ENCODE peak calls at places on chromosome 15, in nine cellular contexts. One of them, this sample, is unnamed.

GRCh38 chr15:45363334-45363733 is 15.0 kb downstream of the GATM start:
- DNase-seq in GM23248: no peak
- DNase-seq in choroid plexus epithelial cell: no peak
- DNase-seq in stomach: no peak
- DNase-seq in cardiac fibroblast: no peak
- DNase-seq in H7: no peak
- DNase-seq in heart right ventricle: no peak
- DNase-seq in Caco-2: no peak
- DNase-seq in PC-3: no peak
- DNase-seq in this sample: no peak

GRCh38 chr15:55194246-55194645 is 2.5 kb downstream of the RSL24D1 start:
- DNase-seq in Caco-2: no peak
- DNase-seq in PC-3: no peak
- DNase-seq in stomach: no peak
- DNase-seq in H7: no peak
- DNase-seq in cardiac fibroblast: no peak
- DNase-seq in heart right ventricle: no peak
- DNase-seq in GM23248: no peak
- DNase-seq in choroid plexus epithelial cell: peak; percentile 5
- DNase-seq in this sample: peak; percentile 5

GRCh38 chr15:81021321-81021720 is 20.6 kb downstream of the TLNRD1 start:
- DNase-seq in GM23248: no peak
- DNase-seq in Caco-2: no peak
- DNase-seq in stomach: no peak
- DNase-seq in H7: no peak
- DNase-seq in PC-3: no peak
- DNase-seq in cardiac fibroblast: no peak
- DNase-seq in choroid plexus epithelial cell: no peak
- DNase-seq in heart right ventricle: no peak
- DNase-seq in this sample: no peak

GRCh38 chr15:79474252-79474651 is 42.1 kb downstream of the MINAR1 start:
- DNase-seq in PC-3: no peak
- DNase-seq in heart right ventricle: no peak
- DNase-seq in cardiac fibroblast: peak; percentile 14
- DNase-seq in H7: no peak
- DNase-seq in GM23248: peak; percentile 74
- DNase-seq in stomach: no peak
- DNase-seq in choroid plexus epithelial cell: peak; percentile 4
- DNase-seq in Caco-2: no peak
- DNase-seq in this sample: peak; percentile 40

GRCh38 chr15:38189651-38190280 is 62.9 kb upstream of the SPRED1 start:
- DNase-seq in choroid plexus epithelial cell: peak; percentile 16
- DNase-seq in H7: no peak
- DNase-seq in PC-3: no peak
- DNase-seq in GM23248: peak; percentile 13
- DNase-seq in Caco-2: no peak
- DNase-seq in cardiac fibroblast: no peak
- DNase-seq in stomach: no peak
- DNase-seq in heart right ventricle: no peak
- DNase-seq in this sample: peak; percentile 21

GRCh38 chr15:29126821-29127461 is 142.7 kb downstream of the NSMCE3 start:
- DNase-seq in PC-3: no peak
- DNase-seq in cardiac fibroblast: no peak
- DNase-seq in GM23248: no peak
- DNase-seq in choroid plexus epithelial cell: no peak
- DNase-seq in stomach: no peak
- DNase-seq in Caco-2: no peak
- DNase-seq in H7: peak; percentile 84
- DNase-seq in heart right ventricle: no peak
- DNase-seq in this sample: no peak

GRCh38 chr15:88234711-88235110 is 21.8 kb downstream of the NTRK3 start:
- DNase-seq in GM23248: no peak
- DNase-seq in stomach: no peak
- DNase-seq in heart right ventricle: no peak
- DNase-seq in Caco-2: no peak
- DNase-seq in H7: no peak
- DNase-seq in choroid plexus epithelial cell: no peak
- DNase-seq in PC-3: no peak
- DNase-seq in cardiac fibroblast: no peak
- DNase-seq in this sample: no peak

GRCh38 chr15:29568840-29569532 is 253.3 kb downstream of the TJP1 start:
- DNase-seq in GM23248: peak; percentile 5
- DNase-seq in cardiac fibroblast: peak; percentile 15
- DNase-seq in Caco-2: no peak
- DNase-seq in heart right ventricle: no peak
- DNase-seq in stomach: no peak
- DNase-seq in PC-3: peak; percentile 70
- DNase-seq in H7: peak; percentile 80
- DNase-seq in choroid plexus epithelial cell: peak; percentile 22
- DNase-seq in this sample: peak; percentile 68

GRCh38 chr15:62624541-62625399 is 417.8 kb upstream of the TPM1 start:
- DNase-seq in choroid plexus epithelial cell: peak; percentile 56
- DNase-seq in PC-3: no peak
- DNase-seq in heart right ventricle: no peak
- DNase-seq in Caco-2: no peak
- DNase-seq in H7: no peak
- DNase-seq in GM23248: peak; percentile 96
- DNase-seq in stomach: no peak
- DNase-seq in cardiac fibroblast: peak; percentile 37
- DNase-seq in this sample: peak; percentile 47

GRCh38 chr15:35306361-35306981 is 221.4 kb upstream of the NANOGP8 start:
- DNase-seq in stomach: no peak
- DNase-seq in choroid plexus epithelial cell: peak; percentile 59
- DNase-seq in PC-3: peak; percentile 48
- DNase-seq in GM23248: peak; percentile 74
- DNase-seq in cardiac fibroblast: peak; percentile 57
- DNase-seq in heart right ventricle: no peak
- DNase-seq in H7: no peak
- DNase-seq in Caco-2: peak; percentile 71
- DNase-seq in this sample: peak; percentile 76

GRCh38 chr15:73912030-73912596 is 14.1 kb upstream of the LOXL1 start:
- DNase-seq in cardiac fibroblast: no peak
- DNase-seq in PC-3: no peak
- DNase-seq in H7: no peak
- DNase-seq in choroid plexus epithelial cell: no peak
- DNase-seq in heart right ventricle: no peak
- DNase-seq in Caco-2: no peak
- DNase-seq in stomach: no peak
- DNase-seq in GM23248: no peak
- DNase-seq in this sample: no peak

GRCh38 chr15:80580107-80580506 is 115.0 kb upstream of the ABHD17C start:
- DNase-seq in heart right ventricle: no peak
- DNase-seq in cardiac fibroblast: peak; percentile 69
- DNase-seq in stomach: no peak
- DNase-seq in Caco-2: no peak
- DNase-seq in choroid plexus epithelial cell: peak; percentile 69
- DNase-seq in PC-3: peak; percentile 96
- DNase-seq in H7: no peak
- DNase-seq in GM23248: peak; percentile 79
- DNase-seq in this sample: peak; percentile 100

GRCh38 chr15:74964794-74965193 is 8.2 kb upstream of the RPP25 start:
- DNase-seq in PC-3: peak; percentile 67
- DNase-seq in choroid plexus epithelial cell: peak; percentile 49
- DNase-seq in cardiac fibroblast: peak; percentile 54
- DNase-seq in H7: peak; percentile 40
- DNase-seq in Caco-2: no peak
- DNase-seq in stomach: no peak
- DNase-seq in heart right ventricle: no peak
- DNase-seq in GM23248: peak; percentile 52
- DNase-seq in this sample: peak; percentile 61

GRCh38 chr15:59485036-59485435 is 47.0 kb downstream of the FAM81A start:
- DNase-seq in H7: no peak
- DNase-seq in GM23248: no peak
- DNase-seq in stomach: no peak
- DNase-seq in Caco-2: no peak
- DNase-seq in choroid plexus epithelial cell: no peak
- DNase-seq in PC-3: no peak
- DNase-seq in cardiac fibroblast: no peak
- DNase-seq in heart right ventricle: no peak
- DNase-seq in this sample: no peak

GRCh38 chr15:67125589-67126502 is 60.4 kb downstream of the SMAD3 start:
- DNase-seq in stomach: peak; percentile 44
- DNase-seq in H7: no peak
- DNase-seq in Caco-2: no peak
- DNase-seq in GM23248: peak; percentile 98
- DNase-seq in choroid plexus epithelial cell: peak; percentile 99
- DNase-seq in PC-3: peak; percentile 92
- DNase-seq in cardiac fibroblast: peak; percentile 98
- DNase-seq in heart right ventricle: peak; percentile 52
- DNase-seq in this sample: peak; percentile 95
- H3K4me3 ChIP-seq in stomach: no peak overlapping the region
- H3K4me3 ChIP-seq in H7: no peak overlapping the region
- H3K4me3 ChIP-seq in Caco-2: no peak overlapping the region
- H3K4me3 ChIP-seq in GM23248: peak overlapping the region; percentile 34
- H3K4me3 ChIP-seq in choroid plexus epithelial cell: peak overlapping the region; percentile 36
- H3K4me3 ChIP-seq in PC-3: peak overlapping the region; percentile 60
- H3K4me3 ChIP-seq in cardiac fibroblast: peak overlapping the region; percentile 40
- H3K4me3 ChIP-seq in heart right ventricle: peak overlapping the region; percentile 15
- H3K4me3 ChIP-seq in this sample: peak overlapping the region; percentile 18

DNA sequence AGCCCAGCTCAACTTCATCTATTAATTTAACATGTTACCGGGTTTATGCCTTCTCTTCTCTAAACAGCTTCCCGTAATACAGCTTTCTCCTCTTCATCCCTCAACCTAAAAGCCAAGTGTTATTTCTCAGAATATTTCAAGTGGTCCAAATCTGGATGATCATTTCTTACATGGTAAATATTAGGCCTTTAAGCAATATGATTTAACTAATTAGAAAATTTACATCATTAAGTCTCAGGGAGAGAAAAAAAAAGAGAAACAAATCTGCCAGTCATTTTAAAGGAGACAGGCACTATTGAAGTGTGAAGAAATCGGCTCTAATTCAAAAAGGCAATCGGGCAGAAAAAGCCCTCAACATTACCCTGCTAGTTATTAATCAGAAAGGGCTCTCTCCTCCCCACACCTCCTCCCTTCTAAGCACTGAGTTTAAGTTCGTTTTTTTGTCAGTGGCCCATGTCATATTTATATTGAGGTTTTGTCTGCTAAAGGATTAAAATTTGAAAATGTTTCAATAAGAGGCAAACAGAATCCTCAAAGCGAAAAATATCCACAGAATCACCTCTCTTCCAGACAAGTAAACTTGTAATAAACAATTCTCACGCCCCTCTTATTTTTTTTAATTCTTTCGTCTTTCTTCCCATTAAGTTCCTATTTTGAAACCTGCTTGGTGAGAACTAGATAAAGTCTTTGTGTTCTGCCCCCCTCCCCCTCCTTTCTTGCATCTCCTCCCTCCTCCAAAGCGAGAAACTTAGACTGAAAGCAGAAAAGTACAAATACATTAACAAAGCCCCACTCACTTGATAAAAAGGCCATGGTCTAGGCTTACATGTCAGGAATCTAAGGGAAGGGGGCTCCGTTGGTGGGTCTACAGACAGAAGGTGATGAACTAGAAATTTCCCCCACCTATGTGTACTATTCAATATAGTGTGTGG is 215.7 kb downstream of the MEIS2 start:
- DNase-seq in Caco-2: no peak
- DNase-seq in heart right ventricle: no peak
- DNase-seq in PC-3: no peak
- DNase-seq in cardiac fibroblast: no peak
- DNase-seq in choroid plexus epithelial cell: no peak
- DNase-seq in H7: no peak
- DNase-seq in stomach: no peak
- DNase-seq in GM23248: no peak
- DNase-seq in this sample: no peak
- H3K4me3 ChIP-seq in Caco-2: no peak overlapping the region
- H3K4me3 ChIP-seq in heart right ventricle: no peak overlapping the region
- H3K4me3 ChIP-seq in PC-3: peak overlapping the region; percentile 70
- H3K4me3 ChIP-seq in cardiac fibroblast: no peak overlapping the region
- H3K4me3 ChIP-seq in choroid plexus epithelial cell: no peak overlapping the region
- H3K4me3 ChIP-seq in H7: no peak overlapping the region
- H3K4me3 ChIP-seq in stomach: peak overlapping the region; percentile 38
- H3K4me3 ChIP-seq in GM23248: no peak overlapping the region
- H3K4me3 ChIP-seq in this sample: no peak overlapping the region

GRCh38 chr15:85788796-85789495 is 5.8 kb downstream of the KLHL25 start:
- DNase-seq in Caco-2: no peak
- DNase-seq in stomach: peak; percentile 79
- DNase-seq in choroid plexus epithelial cell: no peak
- DNase-seq in heart right ventricle: no peak
- DNase-seq in PC-3: peak; percentile 19
- DNase-seq in cardiac fibroblast: no peak
- DNase-seq in GM23248: no peak
- DNase-seq in H7: peak; percentile 63
- DNase-seq in this sample: peak; percentile 67

GRCh38 chr15:85789496-85789875 is 5.2 kb downstream of the KLHL25 start:
- DNase-seq in cardiac fibroblast: no peak
- DNase-seq in PC-3: no peak
- DNase-seq in choroid plexus epithelial cell: no peak
- DNase-seq in stomach: no peak
- DNase-seq in heart right ventricle: no peak
- DNase-seq in Caco-2: no peak
- DNase-seq in GM23248: no peak
- DNase-seq in H7: no peak
- DNase-seq in this sample: no peak

GRCh38 chr15:85786778-85787114 is 8.0 kb downstream of the KLHL25 start:
- DNase-seq in H7: peak; percentile 47
- DNase-seq in choroid plexus epithelial cell: no peak
- DNase-seq in PC-3: no peak
- DNase-seq in stomach: no peak
- DNase-seq in heart right ventricle: no peak
- DNase-seq in GM23248: no peak
- DNase-seq in Caco-2: no peak
- DNase-seq in cardiac fibroblast: no peak
- DNase-seq in this sample: no peak

GRCh38 chr15:85782112-85782511 is 12.6 kb downstream of the KLHL25 start:
- DNase-seq in GM23248: no peak
- DNase-seq in choroid plexus epithelial cell: no peak
- DNase-seq in stomach: no peak
- DNase-seq in cardiac fibroblast: no peak
- DNase-seq in PC-3: no peak
- DNase-seq in heart right ventricle: no peak
- DNase-seq in Caco-2: no peak
- DNase-seq in H7: no peak
- DNase-seq in this sample: no peak

GRCh38 chr15:85785887-85786777 is 8.6 kb downstream of the KLHL25 start:
- DNase-seq in Caco-2: no peak
- DNase-seq in PC-3: peak; percentile 85
- DNase-seq in stomach: no peak
- DNase-seq in cardiac fibroblast: peak; percentile 43
- DNase-seq in choroid plexus epithelial cell: peak; percentile 58
- DNase-seq in GM23248: peak; percentile 78
- DNase-seq in H7: peak; percentile 60
- DNase-seq in heart right ventricle: peak; percentile 52
- DNase-seq in this sample: peak; percentile 77
- H3K4me3 ChIP-seq in Caco-2: no peak overlapping the region
- H3K4me3 ChIP-seq in PC-3: peak overlapping the region; percentile 58
- H3K4me3 ChIP-seq in stomach: no peak overlapping the region
- H3K4me3 ChIP-seq in cardiac fibroblast: no peak overlapping the region
- H3K4me3 ChIP-seq in choroid plexus epithelial cell: no peak overlapping the region
- H3K4me3 ChIP-seq in GM23248: no peak overlapping the region
- H3K4me3 ChIP-seq in H7: no peak overlapping the region
- H3K4me3 ChIP-seq in heart right ventricle: no peak overlapping the region
- H3K4me3 ChIP-seq in this sample: no peak overlapping the region

DNA sequence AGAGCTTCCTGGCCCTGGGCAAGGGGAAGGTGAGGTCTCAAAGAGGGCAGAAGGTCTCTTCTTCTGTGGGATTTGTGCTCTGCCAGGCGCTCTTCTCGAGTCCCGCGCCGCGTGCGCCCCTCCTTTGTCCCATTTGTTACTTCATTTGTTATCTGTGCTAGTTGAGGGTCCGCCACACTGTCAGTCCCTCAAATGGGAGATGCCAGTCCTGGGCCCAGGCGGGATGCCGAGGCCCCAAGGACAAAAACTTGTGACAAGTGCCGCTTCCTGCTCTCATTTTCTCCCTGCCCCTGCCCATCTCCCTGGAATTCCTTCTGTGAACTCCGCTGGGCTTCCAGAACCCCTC is 1.5 kb downstream of the ST8SIA2 start:
- DNase-seq in PC-3: no peak
- DNase-seq in stomach: no peak
- DNase-seq in choroid plexus epithelial cell: no peak
- DNase-seq in cardiac fibroblast: no peak
- DNase-seq in Caco-2: no peak
- DNase-seq in GM23248: no peak
- DNase-seq in heart right ventricle: no peak
- DNase-seq in H7: no peak
- DNase-seq in this sample: no peak
- H3K4me3 ChIP-seq in PC-3: no peak overlapping the region
- H3K4me3 ChIP-seq in stomach: peak overlapping the region; percentile 38
- H3K4me3 ChIP-seq in choroid plexus epithelial cell: no peak overlapping the region
- H3K4me3 ChIP-seq in cardiac fibroblast: no peak overlapping the region
- H3K4me3 ChIP-seq in Caco-2: no peak overlapping the region
- H3K4me3 ChIP-seq in GM23248: no peak overlapping the region
- H3K4me3 ChIP-seq in heart right ventricle: peak overlapping the region; percentile 59
- H3K4me3 ChIP-seq in H7: peak overlapping the region; percentile 78
- H3K4me3 ChIP-seq in this sample: no peak overlapping the region